ENCODE peak calls at places on chromosome 17, in seven cellular contexts. E is GM23338, G is cardiac muscle cell, S is BJ, Q is fibroblast of villous mesenchyme, R is thoracic aorta, W is bronchial epithelial cell. B is an unnamed sample.

GRCh38 chr17:71188811-71189492 is 931.9 kb upstream of the SOX9 start:
- DNase-seq in E (no peak), G (peak), S (peak), Q (peak), R (no peak), W (peak), B (peak)

GRCh38 chr17:31570231-31570630 is 178.8 kb downstream of the RAB11FIP4 start:
- DNase-seq in E (no peak), G (no peak), S (no peak), Q (no peak), R (no peak), W (no peak), B (no peak)

GRCh38 chr17:2192367-2193028 is 111.1 kb downstream of the SMG6 start:
- DNase-seq in E (no peak), G (peak), S (peak), Q (peak), R (no peak), W (peak), B (peak)

GRCh38 chr17:41919165-41919817 is 540 bp upstream of the ACLY start:
- DNase-seq in E (peak), G (no peak), S (no peak), Q (peak), R (no peak), W (peak), B (no peak)

GRCh38 chr17:49260922-49261291 is 30.3 kb upstream of the PHOSPHO1 start:
- DNase-seq in E (no peak), G (no peak), S (no peak), Q (no peak), R (no peak), W (no peak), B (no peak)

GRCh38 chr17:15456972-15457722 is 10.3 kb downstream of the CDRT4 start:
- DNase-seq in E (no peak), G (peak), S (peak), Q (peak), R (no peak), W (no peak), B (peak)

GRCh38 chr17:42679492-42680330 is 1.9 kb downstream of the CCR10 start:
- DNase-seq in E (peak), G (peak), S (no peak), Q (peak), R (no peak), W (peak), B (peak)

GRCh38 chr17:70668276-70668937 is 499.1 kb downstream of the KCNJ2 start:
- DNase-seq in E (no peak), G (no peak), S (no peak), Q (no peak), R (no peak), W (no peak), B (no peak)

GRCh38 chr17:65230040-65230439 is 92.9 kb downstream of the RGS9 start:
- DNase-seq in E (no peak), G (no peak), S (no peak), Q (no peak), R (no peak), W (no peak), B (no peak)

GRCh38 chr17:78240012-78240655 is 8.7 kb downstream of the TMEM235 start:
- DNase-seq in E (no peak), G (no peak), S (no peak), Q (no peak), R (no peak), W (no peak), B (no peak)

GRCh38 chr17:83190601-83191387 is 111.4 kb downstream of the METRNL start:
- DNase-seq in E (no peak), G (no peak), S (no peak), Q (no peak), R (no peak), W (no peak), B (no peak)

GRCh38 chr17:49214665-49215360 is 4.3 kb downstream of the ABI3 start:
- DNase-seq in E (no peak), G (no peak), S (no peak), Q (no peak), R (no peak), W (no peak), B (no peak)

GRCh38 chr17:9322298-9322697 is 253.3 kb downstream of the STX8 start:
- DNase-seq in E (no peak), G (no peak), S (no peak), Q (no peak), R (no peak), W (no peak), B (no peak)

GRCh38 chr17:31392002-31392855 is 754 bp downstream of the RAB11FIP4 start:
- DNase-seq in E (peak), G (no peak), S (no peak), Q (no peak), R (no peak), W (no peak), B (no peak)

GRCh38 chr17:50206604-50207293 is 5.3 kb upstream of the COL1A1 start:
- DNase-seq in E (peak), G (peak), S (no peak), Q (peak), R (no peak), W (no peak), B (peak)

GRCh38 chr17:21815352-21816063 is 123.2 kb downstream of the KCNJ18 start:
- DNase-seq in E (no peak), G (no peak), S (no peak), Q (no peak), R (no peak), W (no peak), B (no peak)

GRCh38 chr17:1486802-1487695 is 5.4 kb downstream of the MYO1C start:
- DNase-seq in E (peak), G (peak), S (no peak), Q (peak), R (peak), W (peak), B (peak)

GRCh38 chr17:41520821-41521521 is 2.3 kb upstream of the KRT15 start:
- DNase-seq in E (no peak), G (no peak), S (no peak), Q (no peak), R (no peak), W (no peak), B (no peak)

GRCh38 chr17:16428098-16428882 is 12.9 kb downstream of the TRPV2 start:
- DNase-seq in E (peak), G (peak), S (no peak), Q (peak), R (no peak), W (peak), B (peak)

GRCh38 chr17:42441717-42442565 is 16.7 kb upstream of the ATP6V0A1 start:
- DNase-seq in E (peak), G (no peak), S (no peak), Q (no peak), R (no peak), W (no peak), B (no peak)

GRCh38 chr17:51857052-51857593 is 301.4 kb downstream of the CA10 start:
- DNase-seq in E (peak), G (no peak), S (no peak), Q (no peak), R (no peak), W (no peak), B (no peak)

GRCh38 chr17:31339906-31340661 is 18.7 kb upstream of the EVI2A start:
- DNase-seq in E (no peak), G (peak), S (peak), Q (peak), R (no peak), W (peak), B (peak)

GRCh38 chr17:156946-157345 is 19.6 kb downstream of the SCGB1C2 start:
- DNase-seq in E (no peak), G (no peak), S (no peak), Q (no peak), R (no peak), W (no peak), B (no peak)

GRCh38 chr17:72461757-72462156 is 340.9 kb downstream of the SOX9 start:
- DNase-seq in E (no peak), G (no peak), S (no peak), Q (no peak), R (no peak), W (no peak), B (no peak)

GRCh38 chr17:3535253-3535995 is 22.2 kb downstream of the TRPV3 start:
- DNase-seq in E (peak), G (peak), S (no peak), Q (peak), R (no peak), W (peak), B (peak)

GRCh38 chr17:82036634-82037112 is 824 bp downstream of the DCXR start:
- DNase-seq in E (no peak), G (no peak), S (no peak), Q (no peak), R (no peak), W (no peak), B (no peak)

GRCh38 chr17:82035488-82035887 is 2.0 kb downstream of the DCXR start:
- DNase-seq in E (no peak), G (no peak), S (no peak), Q (no peak), R (no peak), W (no peak), B (no peak)

GRCh38 chr17:82037113-82037888 is at the start of gene DCXR:
- DNase-seq in E (peak), G (peak), S (peak), Q (peak), R (peak), W (peak), B (peak)

GRCh38 chr17:82034371-82035011 is 3.0 kb downstream of the DCXR start:
- DNase-seq in E (peak), G (no peak), S (no peak), Q (no peak), R (no peak), W (no peak), B (no peak)

DNA sequence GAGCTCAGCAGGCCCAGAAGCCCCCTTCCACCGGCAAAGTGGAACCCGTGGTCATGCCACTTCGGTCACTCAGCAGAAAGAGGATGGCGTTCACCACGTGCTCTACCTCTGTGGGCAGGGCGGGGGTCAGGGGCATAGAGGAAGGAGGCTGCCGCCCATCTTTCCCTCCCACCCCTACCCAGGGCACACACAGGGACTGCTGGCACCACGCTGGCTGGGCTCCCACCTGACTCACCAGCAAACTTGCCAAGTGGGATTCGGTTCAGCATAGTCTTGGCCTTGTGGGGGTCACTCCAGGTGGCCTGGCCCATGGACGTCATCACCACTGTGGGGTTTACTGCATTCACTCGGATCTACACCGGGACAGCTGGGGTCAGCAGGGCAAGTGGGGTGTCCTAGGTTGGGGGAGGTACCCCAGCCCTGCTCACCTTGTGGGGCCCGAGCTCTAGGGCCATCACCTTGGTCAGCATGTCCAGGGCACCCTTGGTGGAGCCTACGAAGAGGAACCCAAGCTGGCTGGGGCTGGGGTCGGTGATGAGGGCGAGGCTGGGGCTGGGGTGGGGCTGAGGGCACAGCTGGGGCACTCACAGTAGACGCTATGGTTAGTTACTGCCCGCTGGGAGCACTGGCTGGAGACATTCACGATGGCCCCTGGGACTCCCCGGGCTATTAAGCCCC is 1.4 kb downstream of the DCXR start:
- DNase-seq in E (no peak), G (no peak), S (no peak), Q (no peak), R (no peak), W (no peak), B (no peak)
- H3K4me3 ChIP-seq in E (peak), G (peak), S (peak), Q (peak), R (peak), W (peak), B (peak)

GRCh38 chr17:28065706-28066105 is 23.2 kb downstream of the NLK start:
- DNase-seq in E (no peak), G (peak), S (no peak), Q (no peak), R (no peak), W (peak), B (peak)
- TF ChIP-seq CTCF in E (no peak), G (no peak), S (no peak), Q (no peak), R (no peak), W (no peak), B (no peak)

GRCh38 chr17:45293413-45294211 is 23.2 kb downstream of the MAP3K14 start:
- DNase-seq in E (no peak), G (peak), S (no peak), Q (peak), R (peak), W (peak), B (peak)
- H3K4me3 ChIP-seq in E (no peak), G (no peak), S (no peak), Q (no peak), R (no peak), W (no peak), B (no peak)

GRCh38 chr17:46841561-46842379 is 9.6 kb upstream of the WNT9B start:
- DNase-seq in E (peak), G (peak), S (no peak), Q (no peak), R (no peak), W (no peak), B (peak)

GRCh38 chr17:46839211-46839610 is 12.2 kb upstream of the WNT9B start:
- DNase-seq in E (no peak), G (no peak), S (no peak), Q (no peak), R (no peak), W (no peak), B (no peak)

GRCh38 chr17:46837521-46837920 is 13.9 kb upstream of the WNT9B start:
- DNase-seq in E (no peak), G (no peak), S (no peak), Q (no peak), R (no peak), W (no peak), B (no peak)

GRCh38 chr17:46847204-46848191 is 3.9 kb upstream of the WNT9B start:
- DNase-seq in E (no peak), G (no peak), S (no peak), Q (no peak), R (no peak), W (no peak), B (no peak)

DNA sequence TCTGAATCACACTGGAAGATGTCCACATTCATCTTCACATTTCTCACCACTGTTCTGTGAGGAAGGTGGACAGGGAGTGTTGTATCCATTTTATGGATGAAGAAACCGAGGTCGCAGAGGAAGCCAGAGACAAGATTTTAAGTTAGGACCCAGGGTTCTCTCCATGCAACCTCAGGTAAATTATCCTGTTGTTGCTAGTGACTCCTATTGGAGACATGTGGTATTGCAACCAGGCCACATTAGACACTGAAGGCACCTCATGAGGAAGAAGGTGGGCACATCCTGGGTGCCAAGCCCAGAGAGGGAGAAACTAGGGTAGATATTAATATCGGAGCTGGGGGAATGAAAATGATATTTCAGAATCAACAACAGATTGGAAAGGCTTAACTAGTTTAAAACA is 8.5 kb upstream of the WNT9B start:
- DNase-seq in E (peak), G (no peak), S (no peak), Q (no peak), R (no peak), W (no peak), B (no peak)
- TF ChIP-seq CTCF in E (peak), G (peak), S (peak), Q (peak), R (peak), W (peak), B (peak)

GRCh38 chr17:35138218-35138617 is 3.9 kb downstream of the NLE1 start:
- DNase-seq in E (no peak), G (no peak), S (no peak), Q (no peak), R (no peak), W (no peak), B (no peak)

GRCh38 chr17:35146214-35146833 is 1.3 kb upstream of the UNC45B start:
- DNase-seq in E (no peak), G (no peak), S (no peak), Q (no peak), R (no peak), W (peak), B (no peak)

GRCh38 chr17:35144840-35145239 is 2.7 kb upstream of the NLE1 start:
- DNase-seq in E (no peak), G (no peak), S (no peak), Q (no peak), R (no peak), W (no peak), B (no peak)

GRCh38 chr17:35141681-35142466 is at the start of gene NLE1:
- DNase-seq in E (peak), G (peak), S (no peak), Q (peak), R (peak), W (peak), B (peak)

DNA sequence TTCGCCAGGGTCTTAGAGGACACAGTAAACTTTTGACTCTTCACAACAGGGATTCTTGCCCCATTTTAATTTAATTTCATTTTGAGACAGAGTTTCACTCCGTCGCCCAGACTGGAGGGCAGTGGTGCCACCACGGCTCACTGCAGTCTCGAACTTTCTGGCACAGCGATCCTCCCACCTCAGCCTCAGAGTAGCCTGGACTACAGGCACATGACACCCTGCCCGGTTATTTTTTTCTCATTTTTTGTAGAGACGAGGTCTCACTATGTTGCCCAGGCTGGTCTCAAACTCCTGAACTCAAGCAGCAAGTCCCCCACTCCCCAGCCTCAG is 329 bp upstream of the NLE1 start:
- DNase-seq in E (no peak), G (no peak), S (no peak), Q (no peak), R (no peak), W (no peak), B (no peak)
- H3K4me3 ChIP-seq in E (peak), G (peak), S (peak), Q (peak), R (peak), W (peak), B (peak)

GRCh38 chr17:38606646-38607611 is 1.2 kb upstream of the SRCIN1 start:
- DNase-seq in E (peak), G (no peak), S (no peak), Q (no peak), R (no peak), W (no peak), B (no peak)
- TF ChIP-seq CTCF in E (peak), G (no peak), S (no peak), Q (no peak), R (no peak), W (no peak), B (no peak)

DNA sequence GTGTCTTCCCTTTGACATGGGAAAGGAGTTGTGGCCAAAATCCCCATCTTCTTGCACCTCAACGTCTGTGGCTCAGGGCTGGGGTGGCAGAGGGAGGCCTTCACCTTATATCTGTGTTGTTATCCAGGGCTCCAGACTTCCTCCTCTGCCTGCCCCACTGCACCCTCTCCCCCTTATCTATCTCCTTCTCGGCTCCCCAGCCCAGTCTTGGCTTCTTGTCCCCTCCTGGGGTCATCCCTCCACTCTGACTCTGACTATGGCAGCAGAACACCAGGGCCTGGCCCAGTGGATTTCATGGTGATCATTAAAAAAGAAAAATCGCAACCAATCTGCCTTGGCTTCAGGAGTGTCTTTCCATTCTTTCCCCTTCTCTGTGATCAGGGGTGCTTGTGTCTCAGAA is 906 bp upstream of the MRM1 start:
- DNase-seq in E (no peak), G (no peak), S (no peak), Q (no peak), R (no peak), W (no peak), B (no peak)
- H3K4me3 ChIP-seq in E (peak), G (no peak), S (peak), Q (peak), R (peak), W (peak), B (peak)